ENCODE peak calls at places on chromosomes 6 and 20, in five cellular contexts. One of them, this sample, is unnamed.

GRCh38 chr6:48183816-48184215 is 72.8 kb upstream of the PTCHD4 start:
- DNase-seq in mesenchymal stem cell: no peak
- DNase-seq in H9: no peak
- DNase-seq in H1: no peak
- DNase-seq in trophoblast cell: peak
- DNase-seq in this sample: no peak

GRCh38 chr6:118187568-118188164 is 280.6 kb downstream of the SLC35F1 start:
- DNase-seq in mesenchymal stem cell: peak
- DNase-seq in H9: no peak
- DNase-seq in H1: no peak
- DNase-seq in trophoblast cell: peak
- DNase-seq in this sample: no peak

GRCh38 chr6:45786243-45786795 is 229.3 kb downstream of the CLIC5 start:
- DNase-seq in mesenchymal stem cell: no peak
- DNase-seq in H9: no peak
- DNase-seq in H1: no peak
- DNase-seq in trophoblast cell: no peak
- DNase-seq in this sample: peak

GRCh38 chr20:11067359-11067758 is 393.6 kb upstream of the JAG1 start:
- DNase-seq in mesenchymal stem cell: no peak
- DNase-seq in H9: no peak
- DNase-seq in H1: no peak
- DNase-seq in trophoblast cell: no peak
- DNase-seq in this sample: no peak

GRCh38 chr6:50555982-50556381 is 157.3 kb upstream of the TFAP2D start:
- DNase-seq in mesenchymal stem cell: no peak
- DNase-seq in H9: no peak
- DNase-seq in H1: no peak
- DNase-seq in trophoblast cell: no peak
- DNase-seq in this sample: no peak

GRCh38 chr6:33732385-33732784 is 14.3 kb downstream of the IP6K3 start:
- DNase-seq in mesenchymal stem cell: no peak
- DNase-seq in H9: no peak
- DNase-seq in H1: no peak
- DNase-seq in trophoblast cell: peak
- DNase-seq in this sample: no peak

GRCh38 chr6:56851541-56852248 is 103.2 kb upstream of the BEND6 start:
- DNase-seq in mesenchymal stem cell: peak
- DNase-seq in H9: peak
- DNase-seq in H1: no peak
- DNase-seq in trophoblast cell: peak
- DNase-seq in this sample: peak

GRCh38 chr6:112575309-112575834 is 228.2 kb downstream of the RFPL4B start:
- DNase-seq in mesenchymal stem cell: no peak
- DNase-seq in H9: no peak
- DNase-seq in H1: no peak
- DNase-seq in trophoblast cell: no peak
- DNase-seq in this sample: no peak

GRCh38 chr6:55617272-55617671 is 38.3 kb upstream of the HMGCLL1 start:
- DNase-seq in mesenchymal stem cell: peak
- DNase-seq in H9: peak
- DNase-seq in H1: no peak
- DNase-seq in trophoblast cell: peak
- DNase-seq in this sample: no peak

GRCh38 chr6:42137192-42137753 is 5.1 kb downstream of the C6orf132 start:
- DNase-seq in mesenchymal stem cell: no peak
- DNase-seq in H9: peak
- DNase-seq in H1: no peak
- DNase-seq in trophoblast cell: peak
- DNase-seq in this sample: no peak

GRCh38 chr6:43128926-43129325 is 42.1 kb upstream of the SRF start:
- DNase-seq in mesenchymal stem cell: no peak
- DNase-seq in H9: no peak
- DNase-seq in H1: no peak
- DNase-seq in trophoblast cell: no peak
- DNase-seq in this sample: no peak

GRCh38 chr6:132698608-132699007 is 15.2 kb downstream of the VNN1 start:
- DNase-seq in mesenchymal stem cell: no peak
- DNase-seq in H9: no peak
- DNase-seq in H1: no peak
- DNase-seq in trophoblast cell: no peak
- DNase-seq in this sample: no peak

GRCh38 chr6:148547110-148547509 is 199.7 kb upstream of the UST start:
- DNase-seq in mesenchymal stem cell: no peak
- DNase-seq in H9: no peak
- DNase-seq in H1: no peak
- DNase-seq in trophoblast cell: no peak
- DNase-seq in this sample: no peak

GRCh38 chr6:21005816-21006553 is 471.7 kb downstream of the CDKAL1 start:
- DNase-seq in mesenchymal stem cell: peak
- DNase-seq in H9: no peak
- DNase-seq in H1: no peak
- DNase-seq in trophoblast cell: no peak
- DNase-seq in this sample: no peak

GRCh38 chr6:47221565-47221964 is 88.1 kb downstream of the TNFRSF21 start:
- DNase-seq in mesenchymal stem cell: no peak
- DNase-seq in H9: peak
- DNase-seq in H1: peak
- DNase-seq in trophoblast cell: no peak
- DNase-seq in this sample: no peak

GRCh38 chr6:14324042-14324441 is 206.5 kb downstream of the CD83 start:
- DNase-seq in mesenchymal stem cell: no peak
- DNase-seq in H9: no peak
- DNase-seq in H1: no peak
- DNase-seq in trophoblast cell: no peak
- DNase-seq in this sample: no peak

GRCh38 chr20:63531686-63532448 is 5.3 kb downstream of the PTK6 start:
- DNase-seq in mesenchymal stem cell: peak
- DNase-seq in H9: no peak
- DNase-seq in H1: no peak
- DNase-seq in trophoblast cell: no peak
- DNase-seq in this sample: no peak

GRCh38 chr6:145673504-145673903 is 61.8 kb downstream of the EPM2A start:
- DNase-seq in mesenchymal stem cell: no peak
- DNase-seq in H9: no peak
- DNase-seq in H1: no peak
- DNase-seq in trophoblast cell: no peak
- DNase-seq in this sample: no peak

GRCh38 chr6:145669627-145670034 is 65.7 kb downstream of the EPM2A start:
- DNase-seq in mesenchymal stem cell: peak
- DNase-seq in H9: no peak
- DNase-seq in H1: no peak
- DNase-seq in trophoblast cell: no peak
- DNase-seq in this sample: no peak

GRCh38 chr6:145670306-145670705 is 65.0 kb downstream of the EPM2A start:
- DNase-seq in mesenchymal stem cell: no peak
- DNase-seq in H9: no peak
- DNase-seq in H1: no peak
- DNase-seq in trophoblast cell: no peak
- DNase-seq in this sample: no peak

DNA sequence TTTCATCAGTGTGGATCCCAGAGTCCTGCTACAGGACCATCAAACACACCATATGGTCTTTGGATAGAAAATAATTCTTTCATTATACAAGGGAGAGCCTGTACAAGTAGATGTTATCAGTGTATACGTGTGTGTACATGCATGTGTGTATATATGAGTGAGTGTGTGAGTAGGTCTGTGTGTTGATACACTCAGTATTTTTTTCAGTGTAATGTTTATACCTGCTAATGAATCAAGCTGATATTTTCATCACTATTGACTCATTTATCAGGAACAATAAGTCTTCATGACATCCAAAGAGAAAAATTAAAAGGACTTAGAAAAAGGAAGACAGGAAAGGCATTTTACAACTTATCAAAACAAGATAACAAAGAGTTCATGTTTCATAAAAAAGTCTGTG is 66.5 kb downstream of the EPM2A start:
- DNase-seq in mesenchymal stem cell: no peak
- DNase-seq in H9: no peak
- DNase-seq in H1: no peak
- DNase-seq in trophoblast cell: no peak
- DNase-seq in this sample: no peak
- H2BK12ac ChIP-seq in mesenchymal stem cell: no peak
- H2BK12ac ChIP-seq in H9: no peak
- H2BK12ac ChIP-seq in H1: no peak
- H2BK12ac ChIP-seq in trophoblast cell: no peak
- H2BK12ac ChIP-seq in this sample: no peak

GRCh38 chr20:53823121-53823764 is 229.6 kb upstream of the ZNF217 start:
- DNase-seq in mesenchymal stem cell: no peak
- DNase-seq in H9: no peak
- DNase-seq in H1: no peak
- DNase-seq in trophoblast cell: no peak
- DNase-seq in this sample: no peak
- H3K4ac ChIP-seq in mesenchymal stem cell: no peak
- H3K4ac ChIP-seq in H9: no peak
- H3K4ac ChIP-seq in H1: no peak
- H3K4ac ChIP-seq in trophoblast cell: no peak
- H3K4ac ChIP-seq in this sample: no peak

DNA sequence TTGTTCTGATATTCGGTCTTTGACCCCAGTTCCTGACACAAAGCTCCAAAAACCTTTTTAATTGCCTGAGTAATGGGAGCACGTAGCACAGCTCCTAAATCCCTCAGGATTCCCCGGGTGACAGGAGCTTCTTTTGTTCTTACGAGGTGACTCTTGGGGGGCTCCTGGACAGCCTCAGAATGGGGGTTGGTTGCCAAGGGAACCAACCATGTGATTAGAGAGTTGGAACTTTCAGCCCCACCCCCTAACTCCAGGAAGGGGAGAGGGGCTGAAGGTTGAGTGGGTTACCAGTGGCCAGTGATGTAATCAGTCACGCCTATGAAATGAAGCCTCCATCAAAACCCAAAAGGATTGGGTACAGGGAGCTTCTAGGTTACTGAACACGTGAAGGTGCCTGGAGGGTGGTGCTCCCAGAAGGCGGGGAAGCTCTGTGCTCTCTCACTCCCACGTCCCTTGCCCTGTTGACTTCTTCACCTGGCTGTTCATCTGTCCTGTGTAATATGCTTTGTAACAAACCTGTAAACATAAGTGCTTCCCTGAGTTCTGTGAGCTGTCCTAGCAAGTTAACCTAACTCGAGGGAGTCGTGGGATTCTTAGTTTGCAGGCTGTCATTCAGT is 89.5 kb downstream of the CHMP4B start:
- DNase-seq in mesenchymal stem cell: no peak
- DNase-seq in H9: no peak
- DNase-seq in H1: no peak
- DNase-seq in trophoblast cell: no peak
- DNase-seq in this sample: peak
- H2BK12ac ChIP-seq in mesenchymal stem cell: no peak
- H2BK12ac ChIP-seq in H9: no peak
- H2BK12ac ChIP-seq in H1: no peak
- H2BK12ac ChIP-seq in trophoblast cell: no peak
- H2BK12ac ChIP-seq in this sample: no peak

GRCh38 chr6:133705071-133705470 is 183.8 kb upstream of the TCF21 start:
- DNase-seq in mesenchymal stem cell: no peak
- DNase-seq in H9: no peak
- DNase-seq in H1: no peak
- DNase-seq in trophoblast cell: no peak
- DNase-seq in this sample: no peak
- H3K4ac ChIP-seq in mesenchymal stem cell: no peak
- H3K4ac ChIP-seq in H9: no peak
- H3K4ac ChIP-seq in H1: no peak
- H3K4ac ChIP-seq in trophoblast cell: no peak
- H3K4ac ChIP-seq in this sample: no peak

GRCh38 chr6:30227242-30227722 is 14.1 kb upstream of the TRIM26 start:
- DNase-seq in mesenchymal stem cell: no peak
- DNase-seq in H9: no peak
- DNase-seq in H1: no peak
- DNase-seq in trophoblast cell: no peak
- DNase-seq in this sample: no peak

GRCh38 chr6:30223339-30223738 is 10.1 kb upstream of the TRIM26 start:
- DNase-seq in mesenchymal stem cell: no peak
- DNase-seq in H9: no peak
- DNase-seq in H1: no peak
- DNase-seq in trophoblast cell: no peak
- DNase-seq in this sample: no peak

GRCh38 chr6:30231067-30231466 is 17.9 kb upstream of the TRIM26 start:
- DNase-seq in mesenchymal stem cell: no peak
- DNase-seq in H9: no peak
- DNase-seq in H1: no peak
- DNase-seq in trophoblast cell: no peak
- DNase-seq in this sample: no peak

DNA sequence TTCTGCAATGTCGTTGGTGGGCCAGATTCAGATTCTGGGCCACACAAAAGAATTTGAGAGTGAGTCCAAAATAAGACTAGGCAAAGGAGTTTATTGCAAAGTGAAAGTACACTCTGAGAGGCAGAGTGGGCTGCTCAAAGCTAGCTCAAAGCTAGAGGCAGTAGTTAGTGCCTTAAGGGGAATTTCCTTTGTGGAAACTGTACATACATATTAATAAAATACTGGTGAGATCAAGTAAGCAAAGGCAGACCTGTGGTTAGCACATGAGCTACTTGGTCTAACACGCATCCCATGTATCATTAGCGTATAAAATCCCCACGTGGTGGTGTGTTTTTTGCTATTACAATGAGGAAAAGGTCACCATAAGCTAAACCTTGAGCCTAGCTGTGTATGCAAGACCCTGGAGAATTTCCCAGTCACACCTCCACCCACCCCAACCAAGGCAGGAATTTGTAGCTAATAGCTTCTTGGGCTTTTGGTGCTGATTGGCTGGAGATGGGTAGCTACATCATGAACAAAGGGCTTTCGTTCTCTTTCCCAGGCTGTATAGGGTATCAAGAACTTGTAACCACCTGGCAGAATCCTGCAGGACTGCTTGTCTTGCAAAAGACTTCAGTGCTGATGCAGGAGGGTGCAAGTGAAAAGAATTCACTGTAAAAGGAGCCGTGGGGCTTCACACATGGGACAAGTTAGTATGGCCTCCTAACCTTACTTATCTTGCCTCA is 14.7 kb upstream of the TRIM26 start:
- DNase-seq in mesenchymal stem cell: no peak
- DNase-seq in H9: no peak
- DNase-seq in H1: no peak
- DNase-seq in trophoblast cell: no peak
- DNase-seq in this sample: no peak
- H2BK12ac ChIP-seq in mesenchymal stem cell: no peak
- H2BK12ac ChIP-seq in H9: no peak
- H2BK12ac ChIP-seq in H1: no peak
- H2BK12ac ChIP-seq in trophoblast cell: no peak
- H2BK12ac ChIP-seq in this sample: no peak

This sample was measured in neuronal stem cell.